ENCODE peak calls at places on chromosomes 4 and X, in four cellular contexts. N is HL-60, A is GM12865, I is cardiac muscle cell. W is an unnamed sample.

GRCh38 chrX:70289793-70290770 is at the start of the genes KIF4A and PDZD11:
- DNase-seq in N (peak; percentile 85), A (peak; percentile 89), I (peak; percentile 86), W (peak; percentile 85)

GRCh38 chr4:166435449-166435848 is 562.4 kb downstream of the TLL1 start:
- DNase-seq in N (no peak), A (no peak), I (peak; percentile 77), W (no peak)

GRCh38 chr4:1763550-1764080 is 29.5 kb upstream of the FGFR3 start:
- DNase-seq in N (peak; percentile 17), A (no peak), I (peak; percentile 62), W (no peak)

GRCh38 chr4:186676531-186677158 is 47.0 kb downstream of the FAT1 start:
- DNase-seq in N (no peak), A (no peak), I (peak; percentile 81), W (no peak)

GRCh38 chr4:102687373-102687981 is 73.3 kb downstream of the MANBA start:
- DNase-seq in N (no peak), A (peak; percentile 90), I (no peak), W (no peak)

GRCh38 chrX:53930513-53931380 is 113.5 kb downstream of the PHF8 start:
- DNase-seq in N (no peak), A (no peak), I (peak; percentile 84), W (no peak)

GRCh38 chr4:16952462-16952871 is 54.0 kb upstream of the LDB2 start:
- DNase-seq in N (no peak), A (no peak), I (peak; percentile 30), W (no peak)

GRCh38 chr4:28373601-28374000 is 1513.0 kb downstream of the STIM2 start:
- DNase-seq in N (no peak), A (no peak), I (peak; percentile 13), W (no peak)

GRCh38 chr4:153205028-153205648 is 895 bp downstream of the TRIM2 start:
- DNase-seq in N (no peak), A (peak; percentile 38), I (no peak), W (no peak)

GRCh38 chr4:112604590-112604989 is 32.1 kb downstream of the ZGRF1 start:
- DNase-seq in N (peak; percentile 52), A (peak; percentile 39), I (peak; percentile 75), W (no peak)

GRCh38 chrX:151982217-151982616 is 7.7 kb upstream of the GABRE start:
- DNase-seq in N (no peak), A (no peak), I (peak; percentile 73), W (no peak)

GRCh38 chr4:29081230-29081955 is 1638.8 kb upstream of the PCDH7 start:
- DNase-seq in N (no peak), A (no peak), I (peak; percentile 2), W (no peak)

GRCh38 chr4:88724406-88724805 is 26.8 kb upstream of the NAP1L5 start:
- DNase-seq in N (no peak), A (no peak), I (no peak), W (no peak)

GRCh38 chr4:10186228-10187214 is 69.9 kb upstream of the WDR1 start:
- DNase-seq in N (no peak), A (no peak), I (no peak), W (no peak)

GRCh38 chrX:154040307-154040756 is 20.6 kb upstream of the IRAK1 start:
- DNase-seq in N (peak; percentile 85), A (no peak), I (peak; percentile 84), W (no peak)

GRCh38 chr4:168521736-168522135 is 24.9 kb downstream of the PALLD start:
- DNase-seq in N (no peak), A (no peak), I (no peak), W (no peak)

GRCh38 chr4:168637872-168638756 is 141.3 kb downstream of the PALLD start:
- DNase-seq in N (no peak), A (no peak), I (peak; percentile 62), W (no peak)

GRCh38 chrX:118603981-118604380 is 108.4 kb downstream of the DOCK11 start:
- DNase-seq in N (peak; percentile 66), A (peak; percentile 57), I (peak; percentile 76), W (no peak)

GRCh38 chr4:182142146-182143085 is 100.8 kb upstream of the TENM3 start:
- DNase-seq in N (no peak), A (no peak), I (peak; percentile 58), W (no peak)

GRCh38 chr4:170271723-170272122 is 182.0 kb upstream of the AADAT start:
- DNase-seq in N (no peak), A (peak; percentile 58), I (no peak), W (no peak)

GRCh38 chrX:134174859-134175258 is 62.1 kb upstream of the CCDC160 start:
- DNase-seq in N (no peak), A (no peak), I (no peak), W (no peak)

GRCh38 chr4:42488114-42488513 is 90.8 kb downstream of the SHISA3 start:
- DNase-seq in N (no peak), A (peak; percentile 85), I (no peak), W (no peak)
- H3K4me3 ChIP-seq in N (no peak overlapping the region), A (peak overlapping the region; percentile 43), I (no peak overlapping the region), W (no peak overlapping the region)

DNA sequence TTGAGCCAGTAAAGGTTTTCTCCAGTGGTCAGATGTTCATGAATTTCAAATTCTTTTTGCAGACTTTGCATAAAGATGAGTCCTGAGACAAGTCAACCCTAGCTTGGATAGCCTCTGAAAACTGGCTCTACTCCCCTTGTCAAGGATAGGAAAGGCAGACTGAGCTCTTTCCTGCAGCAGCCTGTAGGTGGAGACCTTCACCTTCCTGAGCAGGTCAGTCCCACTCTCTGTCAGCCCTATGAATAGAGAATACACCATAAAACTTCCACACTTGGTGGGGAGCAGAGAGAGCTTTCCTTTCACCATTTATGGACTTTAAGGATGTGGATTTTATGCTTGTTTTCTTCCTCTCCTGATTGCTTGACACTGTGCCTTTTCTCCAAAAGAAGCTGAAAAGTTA is 41.9 kb downstream of the PCDH19 start:
- DNase-seq in N (peak; percentile 2), A (peak; percentile 13), I (peak; percentile 11), W (no peak)
- TF ChIP-seq CTCF in N (peak; percentile 12), A (peak; percentile 36), I (peak; percentile 39), W (peak; percentile 21)

GRCh38 chr4:61996943-61997342 is 796.8 kb downstream of the ADGRL3 start:
- DNase-seq in N (no peak), A (no peak), I (no peak), W (no peak)
- H3K4me3 ChIP-seq in N (no peak overlapping the region), A (no peak overlapping the region), I (no peak overlapping the region), W (no peak overlapping the region)

DNA sequence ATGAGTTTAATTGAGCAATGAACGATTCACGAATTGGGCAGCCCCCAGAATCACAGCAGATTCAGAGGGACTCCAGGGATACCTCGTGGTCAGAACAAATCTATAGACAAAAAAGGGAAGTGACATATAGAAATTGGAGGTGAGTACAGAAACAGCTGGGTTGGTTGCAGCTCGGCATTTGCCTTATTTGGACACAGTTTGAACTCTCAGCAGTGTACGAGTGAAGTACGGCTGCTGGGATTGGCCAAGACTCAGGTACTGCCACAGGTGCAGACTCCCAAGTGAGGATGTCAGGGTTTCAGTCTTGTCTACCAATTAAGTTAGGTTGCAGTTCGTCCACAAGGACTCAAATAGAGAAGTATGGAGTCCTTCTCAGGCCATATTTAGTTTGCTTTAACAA is 28.2 kb downstream of the HTT-AS start:
- DNase-seq in N (peak; percentile 60), A (peak; percentile 94), I (no peak), W (no peak)
- TF ChIP-seq CTCF in N (no peak), A (no peak), I (no peak), W (no peak)

DNA sequence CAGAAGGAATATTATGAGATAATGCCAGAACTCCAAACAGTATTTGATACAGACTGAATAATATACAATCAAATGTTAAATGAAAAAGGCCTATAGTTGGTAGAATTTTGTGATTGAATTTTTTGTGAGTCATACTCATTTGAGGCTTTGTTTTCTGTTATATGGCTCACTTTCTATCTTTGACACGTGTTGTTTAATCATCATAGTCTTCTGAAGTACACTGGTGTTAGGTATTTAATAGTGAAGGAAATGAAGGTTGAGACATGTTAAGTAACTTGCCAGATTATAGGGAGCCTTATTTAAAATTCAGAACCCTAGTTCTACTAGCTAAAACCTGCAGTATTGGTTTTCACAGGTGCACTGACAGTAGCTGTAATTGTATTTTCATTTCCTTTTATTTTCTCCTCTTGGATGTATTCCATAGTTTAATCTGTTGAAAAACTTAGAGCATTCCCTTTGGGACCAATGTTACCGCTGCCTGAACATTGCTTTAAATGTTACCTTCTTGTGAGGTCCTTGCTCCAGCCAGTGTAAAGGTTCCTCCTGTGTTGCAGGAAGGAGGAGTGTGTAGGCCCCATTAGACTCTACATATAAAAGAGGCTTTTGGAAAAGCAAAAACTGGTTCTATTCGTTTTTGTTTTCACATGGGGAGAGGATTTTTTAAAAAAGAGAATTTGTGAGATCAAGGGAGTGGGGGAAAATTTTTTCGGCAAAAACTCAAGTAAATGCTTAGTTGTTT is 224.1 kb downstream of the ARHGAP10 start:
- DNase-seq in N (no peak), A (no peak), I (no peak), W (no peak)
- H3K4me3 ChIP-seq in N (no peak overlapping the region), A (no peak overlapping the region), I (no peak overlapping the region), W (no peak overlapping the region)